ENCODE peak calls at places on chromosomes 6 and 20, in seven cellular contexts. O is mucosa of descending colon, L is A172, M is lower leg skin, B is NCI-H1930, X is coronary artery, Z is SW 1271. Y is an unnamed sample.

GRCh38 chr6:167141667-167142432 is 15.9 kb downstream of the GPR31 start:
- DNase-seq in O (peak), L (peak), M (no peak), B (peak), X (no peak), Z (peak), Y (peak)

GRCh38 chr6:143864234-143864633 is at the start of gene ZC2HC1B:
- DNase-seq in O (no peak), L (no peak), M (no peak), B (no peak), X (no peak), Z (no peak), Y (no peak)

GRCh38 chr6:136989591-136990578 is 54.9 kb downstream of the IL20RA start:
- DNase-seq in O (no peak), L (peak), M (no peak), B (peak), X (no peak), Z (no peak), Y (no peak)

GRCh38 chr6:125165256-125165655 is 11.7 kb downstream of the TPD52L1 start:
- DNase-seq in O (no peak), L (peak), M (no peak), B (no peak), X (no peak), Z (no peak), Y (no peak)

GRCh38 chr6:31851485-31851832 is 11.2 kb downstream of the NEU1 start:
- DNase-seq in O (no peak), L (no peak), M (no peak), B (no peak), X (no peak), Z (no peak), Y (no peak)

GRCh38 chr6:32932132-32932868 is 8.5 kb downstream of the HLA-DMB start:
- DNase-seq in O (no peak), L (no peak), M (no peak), B (no peak), X (no peak), Z (no peak), Y (no peak)

GRCh38 chr20:32493356-32493755 is 91.8 kb downstream of the NOL4L start:
- DNase-seq in O (peak), L (no peak), M (no peak), B (no peak), X (no peak), Z (no peak), Y (no peak)

GRCh38 chr6:16836186-16836981 is 75.1 kb upstream of the ATXN1 start:
- DNase-seq in O (no peak), L (no peak), M (no peak), B (no peak), X (no peak), Z (no peak), Y (no peak)

GRCh38 chr20:51008718-51009117 is 14.2 kb downstream of the KCNG1 start:
- DNase-seq in O (no peak), L (no peak), M (no peak), B (no peak), X (no peak), Z (no peak), Y (no peak)

GRCh38 chr20:17562804-17563305 is 7.0 kb upstream of the DSTN start:
- DNase-seq in O (no peak), L (peak), M (no peak), B (no peak), X (no peak), Z (no peak), Y (no peak)

GRCh38 chr6:99933129-99933528 is 60.9 kb downstream of the MCHR2 start:
- DNase-seq in O (no peak), L (peak), M (no peak), B (no peak), X (no peak), Z (peak), Y (no peak)

GRCh38 chr20:16098890-16099639 is 474.2 kb downstream of the KIF16B start:
- DNase-seq in O (no peak), L (peak), M (no peak), B (no peak), X (no peak), Z (no peak), Y (no peak)

GRCh38 chr6:25085761-25086160 is 150.0 kb upstream of the RIPOR2 start:
- DNase-seq in O (no peak), L (no peak), M (no peak), B (no peak), X (no peak), Z (no peak), Y (no peak)

GRCh38 chr6:166619912-166620311 is 7.1 kb downstream of the RPS6KA2 start:
- DNase-seq in O (no peak), L (peak), M (peak), B (no peak), X (no peak), Z (no peak), Y (no peak)

GRCh38 chr20:47765715-47766594 is 19.3 kb downstream of the SULF2 start:
- DNase-seq in O (no peak), L (no peak), M (no peak), B (no peak), X (no peak), Z (no peak), Y (no peak)

GRCh38 chr20:42901689-42902518 is 287.8 kb downstream of the PTPRT start:
- DNase-seq in O (no peak), L (no peak), M (no peak), B (no peak), X (no peak), Z (no peak), Y (no peak)

GRCh38 chr20:24769878-24770627 is 179.0 kb upstream of the CST7 start:
- DNase-seq in O (peak), L (no peak), M (peak), B (no peak), X (peak), Z (no peak), Y (no peak)

GRCh38 chr6:37039958-37040357 is 34.5 kb downstream of the FGD2 start:
- DNase-seq in O (peak), L (no peak), M (no peak), B (no peak), X (no peak), Z (no peak), Y (no peak)

GRCh38 chr6:125910518-125910917 is 46.1 kb upstream of the HINT3 start:
- DNase-seq in O (no peak), L (no peak), M (no peak), B (no peak), X (no peak), Z (no peak), Y (no peak)

GRCh38 chr6:13413906-13414555 is 73.4 kb downstream of the GFOD1 start:
- DNase-seq in O (no peak), L (no peak), M (peak), B (no peak), X (peak), Z (no peak), Y (no peak)

Y was measured in RKO.